ENCODE peak calls at places on chromosomes 3 and 15, in ten cellular contexts. One of them, this sample, is unnamed.
A peak's percentile ranks its signal among the peaks of the same experiment; 100 is the strongest.

GRCh38 chr3:177787279-177788041 is 590.2 kb upstream of the TBL1XR1 start:
- DNase-seq in HFF-Myc: no peak
- DNase-seq in NCI-H2081: no peak
- DNase-seq in activated naive CD8-positive, alpha-beta T cell treated with anti-CD3 and anti-CD28 coated beads for 36 hours: no peak
- DNase-seq in NAMALWA: no peak
- DNase-seq in GM23248: no peak
- DNase-seq in activated CD8-positive, alpha-beta memory T cell treated with anti-CD3 and anti-CD28 coated beads, Interleukin-2, amount 50 U/mL, for 48 hours: no peak
- DNase-seq in HFFc6: no peak
- DNase-seq in astrocyte of the spinal cord: no peak
- DNase-seq in HCT116: no peak
- DNase-seq in this sample: no peak

GRCh38 chr15:68114356-68114755 is 60.2 kb downstream of the PIAS1 start:
- DNase-seq in NAMALWA: peak; percentile 38
- DNase-seq in activated CD8-positive, alpha-beta memory T cell treated with anti-CD3 and anti-CD28 coated beads, Interleukin-2, amount 50 U/mL, for 48 hours: no peak
- DNase-seq in astrocyte of the spinal cord: peak; percentile 40
- DNase-seq in activated naive CD8-positive, alpha-beta T cell treated with anti-CD3 and anti-CD28 coated beads for 36 hours: no peak
- DNase-seq in HCT116: no peak
- DNase-seq in GM23248: peak; percentile 68
- DNase-seq in HFF-Myc: no peak
- DNase-seq in HFFc6: peak; percentile 9
- DNase-seq in NCI-H2081: no peak
- DNase-seq in this sample: no peak

GRCh38 chr3:5068531-5068930 is 53.6 kb upstream of the ARL8B start:
- DNase-seq in HCT116: no peak
- DNase-seq in activated naive CD8-positive, alpha-beta T cell treated with anti-CD3 and anti-CD28 coated beads for 36 hours: no peak
- DNase-seq in HFF-Myc: no peak
- DNase-seq in activated CD8-positive, alpha-beta memory T cell treated with anti-CD3 and anti-CD28 coated beads, Interleukin-2, amount 50 U/mL, for 48 hours: no peak
- DNase-seq in HFFc6: no peak
- DNase-seq in GM23248: no peak
- DNase-seq in astrocyte of the spinal cord: no peak
- DNase-seq in NCI-H2081: no peak
- DNase-seq in NAMALWA: no peak
- DNase-seq in this sample: no peak

GRCh38 chr3:104575631-104576030 is 791.1 kb upstream of the ALCAM start:
- DNase-seq in HFFc6: no peak
- DNase-seq in activated CD8-positive, alpha-beta memory T cell treated with anti-CD3 and anti-CD28 coated beads, Interleukin-2, amount 50 U/mL, for 48 hours: no peak
- DNase-seq in astrocyte of the spinal cord: no peak
- DNase-seq in NCI-H2081: no peak
- DNase-seq in HFF-Myc: no peak
- DNase-seq in HCT116: no peak
- DNase-seq in activated naive CD8-positive, alpha-beta T cell treated with anti-CD3 and anti-CD28 coated beads for 36 hours: no peak
- DNase-seq in GM23248: no peak
- DNase-seq in NAMALWA: no peak
- DNase-seq in this sample: no peak

GRCh38 chr3:13522236-13522635 is 26.7 kb upstream of the FBLN2 start:
- DNase-seq in activated CD8-positive, alpha-beta memory T cell treated with anti-CD3 and anti-CD28 coated beads, Interleukin-2, amount 50 U/mL, for 48 hours: no peak
- DNase-seq in GM23248: no peak
- DNase-seq in HFF-Myc: no peak
- DNase-seq in NCI-H2081: no peak
- DNase-seq in NAMALWA: no peak
- DNase-seq in astrocyte of the spinal cord: no peak
- DNase-seq in activated naive CD8-positive, alpha-beta T cell treated with anti-CD3 and anti-CD28 coated beads for 36 hours: no peak
- DNase-seq in HFFc6: no peak
- DNase-seq in HCT116: no peak
- DNase-seq in this sample: no peak

GRCh38 chr3:140022061-140022781 is 87.2 kb downstream of the CLSTN2 start:
- DNase-seq in HCT116: no peak
- DNase-seq in NAMALWA: no peak
- DNase-seq in HFF-Myc: no peak
- DNase-seq in NCI-H2081: peak; percentile 79
- DNase-seq in activated CD8-positive, alpha-beta memory T cell treated with anti-CD3 and anti-CD28 coated beads, Interleukin-2, amount 50 U/mL, for 48 hours: no peak
- DNase-seq in HFFc6: no peak
- DNase-seq in astrocyte of the spinal cord: peak; percentile 4
- DNase-seq in activated naive CD8-positive, alpha-beta T cell treated with anti-CD3 and anti-CD28 coated beads for 36 hours: no peak
- DNase-seq in GM23248: no peak
- DNase-seq in this sample: no peak

GRCh38 chr3:53040361-53040820 is 5.5 kb downstream of the SFMBT1 start:
- DNase-seq in NCI-H2081: no peak
- DNase-seq in NAMALWA: no peak
- DNase-seq in activated CD8-positive, alpha-beta memory T cell treated with anti-CD3 and anti-CD28 coated beads, Interleukin-2, amount 50 U/mL, for 48 hours: no peak
- DNase-seq in HFFc6: peak; percentile 12
- DNase-seq in GM23248: peak; percentile 71
- DNase-seq in activated naive CD8-positive, alpha-beta T cell treated with anti-CD3 and anti-CD28 coated beads for 36 hours: no peak
- DNase-seq in HCT116: no peak
- DNase-seq in astrocyte of the spinal cord: no peak
- DNase-seq in HFF-Myc: no peak
- DNase-seq in this sample: no peak

GRCh38 chr3:186588619-186589018 is 18.1 kb downstream of the DNAJB11 start:
- DNase-seq in activated CD8-positive, alpha-beta memory T cell treated with anti-CD3 and anti-CD28 coated beads, Interleukin-2, amount 50 U/mL, for 48 hours: no peak
- DNase-seq in GM23248: peak; percentile 26
- DNase-seq in NAMALWA: no peak
- DNase-seq in NCI-H2081: no peak
- DNase-seq in HFFc6: no peak
- DNase-seq in HFF-Myc: no peak
- DNase-seq in HCT116: no peak
- DNase-seq in astrocyte of the spinal cord: no peak
- DNase-seq in activated naive CD8-positive, alpha-beta T cell treated with anti-CD3 and anti-CD28 coated beads for 36 hours: no peak
- DNase-seq in this sample: no peak

GRCh38 chr3:10395196-10395595 is 74.3 kb upstream of the SEC13 start:
- DNase-seq in NAMALWA: peak; percentile 23
- DNase-seq in NCI-H2081: no peak
- DNase-seq in HFFc6: no peak
- DNase-seq in HFF-Myc: no peak
- DNase-seq in HCT116: no peak
- DNase-seq in astrocyte of the spinal cord: no peak
- DNase-seq in activated naive CD8-positive, alpha-beta T cell treated with anti-CD3 and anti-CD28 coated beads for 36 hours: no peak
- DNase-seq in activated CD8-positive, alpha-beta memory T cell treated with anti-CD3 and anti-CD28 coated beads, Interleukin-2, amount 50 U/mL, for 48 hours: no peak
- DNase-seq in GM23248: no peak
- DNase-seq in this sample: no peak

GRCh38 chr3:79864077-79864476 is 96.3 kb upstream of the ROBO1 start:
- DNase-seq in HCT116: no peak
- DNase-seq in activated CD8-positive, alpha-beta memory T cell treated with anti-CD3 and anti-CD28 coated beads, Interleukin-2, amount 50 U/mL, for 48 hours: no peak
- DNase-seq in activated naive CD8-positive, alpha-beta T cell treated with anti-CD3 and anti-CD28 coated beads for 36 hours: no peak
- DNase-seq in HFF-Myc: no peak
- DNase-seq in NAMALWA: no peak
- DNase-seq in NCI-H2081: no peak
- DNase-seq in astrocyte of the spinal cord: no peak
- DNase-seq in GM23248: no peak
- DNase-seq in HFFc6: no peak
- DNase-seq in this sample: no peak

GRCh38 chr3:195259564-195260285 is 11.2 kb downstream of the XXYLT1 start:
- DNase-seq in astrocyte of the spinal cord: peak; percentile 97
- DNase-seq in GM23248: peak; percentile 97
- DNase-seq in NCI-H2081: peak; percentile 91
- DNase-seq in activated CD8-positive, alpha-beta memory T cell treated with anti-CD3 and anti-CD28 coated beads, Interleukin-2, amount 50 U/mL, for 48 hours: peak; percentile 96
- DNase-seq in NAMALWA: peak; percentile 91
- DNase-seq in HFF-Myc: peak; percentile 56
- DNase-seq in HFFc6: peak; percentile 89
- DNase-seq in activated naive CD8-positive, alpha-beta T cell treated with anti-CD3 and anti-CD28 coated beads for 36 hours: peak; percentile 94
- DNase-seq in HCT116: peak; percentile 63
- DNase-seq in this sample: peak; percentile 78

GRCh38 chr15:70096215-70096974 is 1.3 kb downstream of the TLE3 start:
- DNase-seq in HFF-Myc: no peak
- DNase-seq in activated CD8-positive, alpha-beta memory T cell treated with anti-CD3 and anti-CD28 coated beads, Interleukin-2, amount 50 U/mL, for 48 hours: peak; percentile 78
- DNase-seq in HCT116: no peak
- DNase-seq in GM23248: peak; percentile 81
- DNase-seq in NCI-H2081: peak; percentile 63
- DNase-seq in astrocyte of the spinal cord: peak; percentile 58
- DNase-seq in activated naive CD8-positive, alpha-beta T cell treated with anti-CD3 and anti-CD28 coated beads for 36 hours: peak; percentile 73
- DNase-seq in NAMALWA: peak; percentile 52
- DNase-seq in HFFc6: no peak
- DNase-seq in this sample: no peak

GRCh38 chr15:101723161-101723873 is 956 bp downstream of the TARS3 start:
- DNase-seq in activated CD8-positive, alpha-beta memory T cell treated with anti-CD3 and anti-CD28 coated beads, Interleukin-2, amount 50 U/mL, for 48 hours: peak; percentile 61
- DNase-seq in HFFc6: peak; percentile 32
- DNase-seq in HFF-Myc: peak; percentile 5
- DNase-seq in HCT116: no peak
- DNase-seq in NAMALWA: peak; percentile 61
- DNase-seq in NCI-H2081: peak; percentile 34
- DNase-seq in activated naive CD8-positive, alpha-beta T cell treated with anti-CD3 and anti-CD28 coated beads for 36 hours: peak; percentile 68
- DNase-seq in GM23248: peak; percentile 73
- DNase-seq in astrocyte of the spinal cord: peak; percentile 62
- DNase-seq in this sample: no peak

GRCh38 chr3:52435246-52436101 is 9.4 kb downstream of the SEMA3G start:
- DNase-seq in NCI-H2081: no peak
- DNase-seq in activated CD8-positive, alpha-beta memory T cell treated with anti-CD3 and anti-CD28 coated beads, Interleukin-2, amount 50 U/mL, for 48 hours: no peak
- DNase-seq in astrocyte of the spinal cord: no peak
- DNase-seq in GM23248: no peak
- DNase-seq in HFF-Myc: no peak
- DNase-seq in HFFc6: no peak
- DNase-seq in NAMALWA: no peak
- DNase-seq in HCT116: no peak
- DNase-seq in activated naive CD8-positive, alpha-beta T cell treated with anti-CD3 and anti-CD28 coated beads for 36 hours: no peak
- DNase-seq in this sample: no peak

GRCh38 chr3:170470063-170471006 is 51.7 kb downstream of the CLDN11 start:
- DNase-seq in activated CD8-positive, alpha-beta memory T cell treated with anti-CD3 and anti-CD28 coated beads, Interleukin-2, amount 50 U/mL, for 48 hours: no peak
- DNase-seq in HCT116: no peak
- DNase-seq in HFFc6: peak; percentile 49
- DNase-seq in NCI-H2081: peak; percentile 64
- DNase-seq in astrocyte of the spinal cord: peak; percentile 65
- DNase-seq in NAMALWA: no peak
- DNase-seq in GM23248: peak; percentile 60
- DNase-seq in HFF-Myc: peak; percentile 67
- DNase-seq in activated naive CD8-positive, alpha-beta T cell treated with anti-CD3 and anti-CD28 coated beads for 36 hours: no peak
- DNase-seq in this sample: peak; percentile 84

GRCh38 chr3:192038726-192039125 is 577.8 kb downstream of the PYDC2 start:
- DNase-seq in GM23248: no peak
- DNase-seq in activated CD8-positive, alpha-beta memory T cell treated with anti-CD3 and anti-CD28 coated beads, Interleukin-2, amount 50 U/mL, for 48 hours: no peak
- DNase-seq in NAMALWA: no peak
- DNase-seq in HFFc6: peak; percentile 25
- DNase-seq in HFF-Myc: no peak
- DNase-seq in astrocyte of the spinal cord: peak; percentile 53
- DNase-seq in NCI-H2081: no peak
- DNase-seq in activated naive CD8-positive, alpha-beta T cell treated with anti-CD3 and anti-CD28 coated beads for 36 hours: no peak
- DNase-seq in HCT116: no peak
- DNase-seq in this sample: no peak